ENCODE peak calls at places on chromosomes 11 and 22, in nine cellular contexts. One of them, this sample, is unnamed.

GRCh38 chr11:33044281-33044680 is 4.9 kb downstream of the TCP11L1 start:
- DNase-seq in T follicular helper cell: no peak
- DNase-seq in activated CD8-positive, alpha-beta memory T cell treated with anti-CD3 and anti-CD28 coated beads, Interleukin-2, amount 50 U/mL, for 4 hours: no peak
- DNase-seq in SHP77: no peak
- DNase-seq in NCI-H187: no peak
- DNase-seq in activated naive CD8-positive, alpha-beta T cell treated with anti-CD3 and anti-CD28 coated beads, Interleukin-2, amount 10 ng/mL, durations not matched to agents 7 days and 5 days: no peak
- DNase-seq in coronary artery: no peak
- DNase-seq in endothelial cell: no peak
- DNase-seq in activated effector memory CD4-positive, alpha-beta T cell treated with Interleukin-2 at 50 U/mL for 16 hours: no peak
- DNase-seq in this sample: no peak

GRCh38 chr22:49368976-49369725 is 458.5 kb downstream of the BRD1 start:
- DNase-seq in SHP77: peak; percentile 92
- DNase-seq in coronary artery: peak; percentile 53
- DNase-seq in endothelial cell: peak; percentile 2
- DNase-seq in activated naive CD8-positive, alpha-beta T cell treated with anti-CD3 and anti-CD28 coated beads, Interleukin-2, amount 10 ng/mL, durations not matched to agents 7 days and 5 days: peak; percentile 8
- DNase-seq in T follicular helper cell: no peak
- DNase-seq in activated effector memory CD4-positive, alpha-beta T cell treated with Interleukin-2 at 50 U/mL for 16 hours: no peak
- DNase-seq in NCI-H187: no peak
- DNase-seq in activated CD8-positive, alpha-beta memory T cell treated with anti-CD3 and anti-CD28 coated beads, Interleukin-2, amount 50 U/mL, for 4 hours: no peak
- DNase-seq in this sample: peak; percentile 70

GRCh38 chr11:111642521-111642920 is 40.3 kb downstream of the SIK2 start:
- DNase-seq in T follicular helper cell: no peak
- DNase-seq in coronary artery: no peak
- DNase-seq in activated effector memory CD4-positive, alpha-beta T cell treated with Interleukin-2 at 50 U/mL for 16 hours: no peak
- DNase-seq in endothelial cell: no peak
- DNase-seq in SHP77: no peak
- DNase-seq in activated naive CD8-positive, alpha-beta T cell treated with anti-CD3 and anti-CD28 coated beads, Interleukin-2, amount 10 ng/mL, durations not matched to agents 7 days and 5 days: no peak
- DNase-seq in NCI-H187: no peak
- DNase-seq in activated CD8-positive, alpha-beta memory T cell treated with anti-CD3 and anti-CD28 coated beads, Interleukin-2, amount 50 U/mL, for 4 hours: no peak
- DNase-seq in this sample: no peak

GRCh38 chr22:45291061-45291930 is 6.5 kb downstream of the UPK3A start:
- DNase-seq in coronary artery: no peak
- DNase-seq in SHP77: no peak
- DNase-seq in activated effector memory CD4-positive, alpha-beta T cell treated with Interleukin-2 at 50 U/mL for 16 hours: no peak
- DNase-seq in endothelial cell: no peak
- DNase-seq in activated naive CD8-positive, alpha-beta T cell treated with anti-CD3 and anti-CD28 coated beads, Interleukin-2, amount 10 ng/mL, durations not matched to agents 7 days and 5 days: no peak
- DNase-seq in activated CD8-positive, alpha-beta memory T cell treated with anti-CD3 and anti-CD28 coated beads, Interleukin-2, amount 50 U/mL, for 4 hours: no peak
- DNase-seq in NCI-H187: no peak
- DNase-seq in T follicular helper cell: no peak
- DNase-seq in this sample: no peak

GRCh38 chr11:115258216-115258615 is 246.0 kb downstream of the CADM1 start:
- DNase-seq in activated naive CD8-positive, alpha-beta T cell treated with anti-CD3 and anti-CD28 coated beads, Interleukin-2, amount 10 ng/mL, durations not matched to agents 7 days and 5 days: no peak
- DNase-seq in NCI-H187: no peak
- DNase-seq in SHP77: no peak
- DNase-seq in activated effector memory CD4-positive, alpha-beta T cell treated with Interleukin-2 at 50 U/mL for 16 hours: no peak
- DNase-seq in activated CD8-positive, alpha-beta memory T cell treated with anti-CD3 and anti-CD28 coated beads, Interleukin-2, amount 50 U/mL, for 4 hours: no peak
- DNase-seq in T follicular helper cell: no peak
- DNase-seq in endothelial cell: no peak
- DNase-seq in coronary artery: no peak
- DNase-seq in this sample: no peak

GRCh38 chr11:73468590-73469161 is 92.5 kb downstream of the RELT start:
- DNase-seq in SHP77: no peak
- DNase-seq in T follicular helper cell: no peak
- DNase-seq in endothelial cell: no peak
- DNase-seq in activated naive CD8-positive, alpha-beta T cell treated with anti-CD3 and anti-CD28 coated beads, Interleukin-2, amount 10 ng/mL, durations not matched to agents 7 days and 5 days: no peak
- DNase-seq in NCI-H187: no peak
- DNase-seq in activated CD8-positive, alpha-beta memory T cell treated with anti-CD3 and anti-CD28 coated beads, Interleukin-2, amount 50 U/mL, for 4 hours: no peak
- DNase-seq in coronary artery: no peak
- DNase-seq in activated effector memory CD4-positive, alpha-beta T cell treated with Interleukin-2 at 50 U/mL for 16 hours: no peak
- DNase-seq in this sample: no peak

GRCh38 chr11:13448876-13449275 is 14.1 kb downstream of the BTBD10 start:
- DNase-seq in activated CD8-positive, alpha-beta memory T cell treated with anti-CD3 and anti-CD28 coated beads, Interleukin-2, amount 50 U/mL, for 4 hours: no peak
- DNase-seq in NCI-H187: no peak
- DNase-seq in activated naive CD8-positive, alpha-beta T cell treated with anti-CD3 and anti-CD28 coated beads, Interleukin-2, amount 10 ng/mL, durations not matched to agents 7 days and 5 days: no peak
- DNase-seq in endothelial cell: no peak
- DNase-seq in activated effector memory CD4-positive, alpha-beta T cell treated with Interleukin-2 at 50 U/mL for 16 hours: no peak
- DNase-seq in coronary artery: no peak
- DNase-seq in SHP77: no peak
- DNase-seq in T follicular helper cell: no peak
- DNase-seq in this sample: no peak

GRCh38 chr11:123047265-123047946 is 14.5 kb downstream of the HSPA8 start:
- DNase-seq in NCI-H187: no peak
- DNase-seq in T follicular helper cell: no peak
- DNase-seq in activated naive CD8-positive, alpha-beta T cell treated with anti-CD3 and anti-CD28 coated beads, Interleukin-2, amount 10 ng/mL, durations not matched to agents 7 days and 5 days: no peak
- DNase-seq in SHP77: no peak
- DNase-seq in activated CD8-positive, alpha-beta memory T cell treated with anti-CD3 and anti-CD28 coated beads, Interleukin-2, amount 50 U/mL, for 4 hours: no peak
- DNase-seq in endothelial cell: no peak
- DNase-seq in activated effector memory CD4-positive, alpha-beta T cell treated with Interleukin-2 at 50 U/mL for 16 hours: no peak
- DNase-seq in coronary artery: no peak
- DNase-seq in this sample: no peak

GRCh38 chr11:75673977-75674582 is 5.2 kb upstream of the MAP6 start:
- DNase-seq in SHP77: no peak
- DNase-seq in coronary artery: no peak
- DNase-seq in NCI-H187: no peak
- DNase-seq in endothelial cell: no peak
- DNase-seq in activated CD8-positive, alpha-beta memory T cell treated with anti-CD3 and anti-CD28 coated beads, Interleukin-2, amount 50 U/mL, for 4 hours: no peak
- DNase-seq in activated naive CD8-positive, alpha-beta T cell treated with anti-CD3 and anti-CD28 coated beads, Interleukin-2, amount 10 ng/mL, durations not matched to agents 7 days and 5 days: no peak
- DNase-seq in T follicular helper cell: no peak
- DNase-seq in activated effector memory CD4-positive, alpha-beta T cell treated with Interleukin-2 at 50 U/mL for 16 hours: no peak
- DNase-seq in this sample: no peak

GRCh38 chr11:12024314-12024926 is 16.0 kb upstream of the DKK3 start:
- DNase-seq in T follicular helper cell: no peak
- DNase-seq in activated CD8-positive, alpha-beta memory T cell treated with anti-CD3 and anti-CD28 coated beads, Interleukin-2, amount 50 U/mL, for 4 hours: no peak
- DNase-seq in activated naive CD8-positive, alpha-beta T cell treated with anti-CD3 and anti-CD28 coated beads, Interleukin-2, amount 10 ng/mL, durations not matched to agents 7 days and 5 days: no peak
- DNase-seq in activated effector memory CD4-positive, alpha-beta T cell treated with Interleukin-2 at 50 U/mL for 16 hours: no peak
- DNase-seq in coronary artery: no peak
- DNase-seq in NCI-H187: no peak
- DNase-seq in SHP77: no peak
- DNase-seq in endothelial cell: no peak
- DNase-seq in this sample: no peak

GRCh38 chr22:37571258-37571991 is 8.5 kb downstream of the LGALS2 start:
- DNase-seq in activated naive CD8-positive, alpha-beta T cell treated with anti-CD3 and anti-CD28 coated beads, Interleukin-2, amount 10 ng/mL, durations not matched to agents 7 days and 5 days: no peak
- DNase-seq in NCI-H187: no peak
- DNase-seq in T follicular helper cell: no peak
- DNase-seq in activated CD8-positive, alpha-beta memory T cell treated with anti-CD3 and anti-CD28 coated beads, Interleukin-2, amount 50 U/mL, for 4 hours: no peak
- DNase-seq in SHP77: no peak
- DNase-seq in activated effector memory CD4-positive, alpha-beta T cell treated with Interleukin-2 at 50 U/mL for 16 hours: no peak
- DNase-seq in endothelial cell: no peak
- DNase-seq in coronary artery: no peak
- DNase-seq in this sample: peak; percentile 38

GRCh38 chr11:66013762-66014100 is 1.9 kb downstream of the CST6 start:
- DNase-seq in T follicular helper cell: no peak
- DNase-seq in SHP77: no peak
- DNase-seq in activated CD8-positive, alpha-beta memory T cell treated with anti-CD3 and anti-CD28 coated beads, Interleukin-2, amount 50 U/mL, for 4 hours: no peak
- DNase-seq in activated effector memory CD4-positive, alpha-beta T cell treated with Interleukin-2 at 50 U/mL for 16 hours: no peak
- DNase-seq in coronary artery: no peak
- DNase-seq in endothelial cell: no peak
- DNase-seq in activated naive CD8-positive, alpha-beta T cell treated with anti-CD3 and anti-CD28 coated beads, Interleukin-2, amount 10 ng/mL, durations not matched to agents 7 days and 5 days: no peak
- DNase-seq in NCI-H187: no peak
- DNase-seq in this sample: no peak

GRCh38 chr11:130710442-130711101 is 205.7 kb downstream of the SNX19 start:
- DNase-seq in activated CD8-positive, alpha-beta memory T cell treated with anti-CD3 and anti-CD28 coated beads, Interleukin-2, amount 50 U/mL, for 4 hours: no peak
- DNase-seq in NCI-H187: no peak
- DNase-seq in activated naive CD8-positive, alpha-beta T cell treated with anti-CD3 and anti-CD28 coated beads, Interleukin-2, amount 10 ng/mL, durations not matched to agents 7 days and 5 days: no peak
- DNase-seq in endothelial cell: no peak
- DNase-seq in activated effector memory CD4-positive, alpha-beta T cell treated with Interleukin-2 at 50 U/mL for 16 hours: no peak
- DNase-seq in T follicular helper cell: no peak
- DNase-seq in SHP77: peak; percentile 70
- DNase-seq in coronary artery: no peak
- DNase-seq in this sample: no peak

GRCh38 chr11:13831707-13832106 is 130.8 kb upstream of the SPON1 start:
- DNase-seq in coronary artery: no peak
- DNase-seq in activated effector memory CD4-positive, alpha-beta T cell treated with Interleukin-2 at 50 U/mL for 16 hours: no peak
- DNase-seq in endothelial cell: no peak
- DNase-seq in activated CD8-positive, alpha-beta memory T cell treated with anti-CD3 and anti-CD28 coated beads, Interleukin-2, amount 50 U/mL, for 4 hours: no peak
- DNase-seq in NCI-H187: peak; percentile 17
- DNase-seq in activated naive CD8-positive, alpha-beta T cell treated with anti-CD3 and anti-CD28 coated beads, Interleukin-2, amount 10 ng/mL, durations not matched to agents 7 days and 5 days: no peak
- DNase-seq in T follicular helper cell: no peak
- DNase-seq in SHP77: peak; percentile 47
- DNase-seq in this sample: no peak

GRCh38 chr11:79396001-79396400 is 44.8 kb downstream of the TENM4 start:
- DNase-seq in activated effector memory CD4-positive, alpha-beta T cell treated with Interleukin-2 at 50 U/mL for 16 hours: no peak
- DNase-seq in activated naive CD8-positive, alpha-beta T cell treated with anti-CD3 and anti-CD28 coated beads, Interleukin-2, amount 10 ng/mL, durations not matched to agents 7 days and 5 days: no peak
- DNase-seq in endothelial cell: no peak
- DNase-seq in NCI-H187: no peak
- DNase-seq in SHP77: no peak
- DNase-seq in T follicular helper cell: no peak
- DNase-seq in activated CD8-positive, alpha-beta memory T cell treated with anti-CD3 and anti-CD28 coated beads, Interleukin-2, amount 50 U/mL, for 4 hours: no peak
- DNase-seq in coronary artery: no peak
- DNase-seq in this sample: no peak

GRCh38 chr11:119532551-119532950 is 109.6 kb upstream of the THY1 start:
- DNase-seq in coronary artery: no peak
- DNase-seq in NCI-H187: no peak
- DNase-seq in activated CD8-positive, alpha-beta memory T cell treated with anti-CD3 and anti-CD28 coated beads, Interleukin-2, amount 50 U/mL, for 4 hours: no peak
- DNase-seq in SHP77: no peak
- DNase-seq in activated effector memory CD4-positive, alpha-beta T cell treated with Interleukin-2 at 50 U/mL for 16 hours: no peak
- DNase-seq in activated naive CD8-positive, alpha-beta T cell treated with anti-CD3 and anti-CD28 coated beads, Interleukin-2, amount 10 ng/mL, durations not matched to agents 7 days and 5 days: no peak
- DNase-seq in endothelial cell: no peak
- DNase-seq in T follicular helper cell: no peak
- DNase-seq in this sample: no peak

This sample was measured in SK-N-SH.